ENCODE peak calls at places on chromosomes 1 and 21, in eight cellular contexts. W is brain microvascular endothelial cell, M is uterus, U is dorsolateral prefrontal cortex, Z is IMR-90, O is tibial artery, C is psoas muscle, L is fibroblast of lung. D is an unnamed sample.

GRCh38 chr1:163747261-163747660 is 425.5 kb downstream of the NUF2 start:
- DNase-seq in W (no peak), M (no peak), U (no peak), Z (no peak), O (no peak), C (no peak), L (no peak), D (no peak)

GRCh38 chr1:3064296-3064850 is 4.6 kb upstream of the PRDM16 start:
- DNase-seq in W (no peak), M (no peak), U (no peak), Z (no peak), O (no peak), C (no peak), L (no peak), D (no peak)

GRCh38 chr1:234619794-234620247 is 9.8 kb upstream of the IRF2BP2 start:
- DNase-seq in W (no peak), M (no peak), U (no peak), Z (no peak), O (no peak), C (no peak), L (no peak), D (no peak)

GRCh38 chr1:158285756-158286241 is 3.9 kb upstream of the CD1C start:
- DNase-seq in W (no peak), M (no peak), U (peak; percentile 29), Z (no peak), O (peak; percentile 80), C (peak; percentile 20), L (no peak), D (no peak)

GRCh38 chr1:69982992-69983391 is 222.4 kb downstream of the LRRC40 start:
- DNase-seq in W (peak; percentile 66), M (no peak), U (peak; percentile 29), Z (peak; percentile 73), O (no peak), C (no peak), L (peak; percentile 33), D (no peak)

GRCh38 chr1:228344631-228345072 is 62.0 kb downstream of the TRIM11 start:
- DNase-seq in W (no peak), M (no peak), U (no peak), Z (no peak), O (peak; percentile 7), C (peak; percentile 25), L (no peak), D (no peak)

GRCh38 chr1:231418101-231418740 is 3.9 kb downstream of the EGLN1 start:
- DNase-seq in W (no peak), M (no peak), U (no peak), Z (peak; percentile 17), O (no peak), C (no peak), L (no peak), D (no peak)

GRCh38 chr1:200267458-200267857 is 142.4 kb downstream of the ZNF281 start:
- DNase-seq in W (no peak), M (no peak), U (no peak), Z (no peak), O (no peak), C (no peak), L (no peak), D (no peak)

GRCh38 chr1:184118051-184118450 is 66.5 kb downstream of the TSEN15 start:
- DNase-seq in W (peak; percentile 100), M (no peak), U (peak; percentile 41), Z (peak; percentile 99), O (no peak), C (no peak), L (peak; percentile 98), D (no peak)

GRCh38 chr1:210087058-210087457 is 145.5 kb upstream of the SERTAD4 start:
- DNase-seq in W (no peak), M (no peak), U (no peak), Z (no peak), O (no peak), C (no peak), L (no peak), D (no peak)

GRCh38 chr1:232630047-232630893 is at the start of gene SIPA1L2:
- DNase-seq in W (peak; percentile 71), M (peak; percentile 95), U (peak; percentile 90), Z (peak; percentile 88), O (peak; percentile 93), C (peak; percentile 96), L (peak; percentile 89), D (peak; percentile 97)

GRCh38 chr1:48038273-48038767 is 41.1 kb upstream of the TRABD2B start:
- DNase-seq in W (no peak), M (no peak), U (no peak), Z (no peak), O (no peak), C (no peak), L (no peak), D (no peak)

GRCh38 chr1:229432116-229432461 is 1.8 kb downstream of the ACTA1 start:
- DNase-seq in W (no peak), M (no peak), U (no peak), Z (no peak), O (no peak), C (no peak), L (no peak), D (no peak)

GRCh38 chr21:17712887-17713286 is 100.2 kb upstream of the BTG3 start:
- DNase-seq in W (no peak), M (no peak), U (no peak), Z (no peak), O (no peak), C (no peak), L (no peak), D (no peak)

GRCh38 chr1:48556161-48556850 is 84.3 kb upstream of the SPATA6 start:
- DNase-seq in W (no peak), M (no peak), U (no peak), Z (no peak), O (no peak), C (peak; percentile 17), L (no peak), D (no peak)

GRCh38 chr1:117672756-117673155 is 66.9 kb downstream of the TENT5C start:
- DNase-seq in W (no peak), M (no peak), U (no peak), Z (no peak), O (no peak), C (no peak), L (no peak), D (no peak)

GRCh38 chr1:117669572-117669971 is 63.7 kb downstream of the TENT5C start:
- DNase-seq in W (no peak), M (no peak), U (no peak), Z (no peak), O (no peak), C (no peak), L (no peak), D (no peak)

GRCh38 chr1:117670996-117671780 is 65.3 kb downstream of the TENT5C start:
- DNase-seq in W (no peak), M (no peak), U (no peak), Z (no peak), O (no peak), C (no peak), L (no peak), D (no peak)

GRCh38 chr1:117673405-117673804 is 67.6 kb downstream of the TENT5C start:
- DNase-seq in W (peak; percentile 65), M (no peak), U (no peak), Z (peak; percentile 90), O (no peak), C (no peak), L (peak; percentile 41), D (no peak)

DNA sequence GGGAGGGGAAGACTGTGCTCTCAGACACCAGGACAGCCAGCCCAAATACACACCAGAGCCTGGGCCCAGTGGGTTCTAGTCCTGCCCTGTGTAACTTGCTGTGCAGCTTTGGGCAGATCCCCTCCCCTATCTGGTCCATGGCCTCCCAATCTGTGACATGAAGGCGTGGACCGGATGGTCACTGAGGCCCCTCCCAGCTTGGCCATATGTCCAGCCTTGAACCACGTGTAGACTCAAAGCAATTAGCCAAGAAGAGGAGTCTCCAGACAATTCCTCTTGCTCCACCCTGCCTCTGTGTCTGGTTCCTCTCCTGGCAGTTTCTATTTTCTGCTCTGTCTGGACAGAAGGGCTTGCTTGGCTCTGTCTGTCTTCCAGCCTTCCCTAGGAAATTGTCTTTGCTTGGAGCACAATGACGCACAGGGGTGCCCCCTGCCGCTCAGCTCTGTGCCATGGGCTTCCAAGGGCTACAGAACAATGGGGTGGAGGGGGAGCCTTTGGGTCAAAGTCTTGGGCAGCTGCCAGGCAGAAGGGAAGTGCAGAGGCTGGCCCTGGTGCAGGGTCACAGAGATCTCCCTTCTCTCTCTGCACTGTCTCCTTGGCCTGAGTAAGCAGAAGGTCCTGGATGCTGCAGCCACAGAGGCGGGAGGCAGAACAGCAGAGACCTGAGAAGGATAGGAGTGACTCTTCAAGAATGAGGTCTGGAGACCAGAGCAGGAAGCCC is 66.1 kb downstream of the TENT5C start:
- DNase-seq in W (peak; percentile 56), M (peak; percentile 66), U (peak; percentile 48), Z (no peak), O (peak; percentile 44), C (peak; percentile 76), L (no peak), D (no peak)
- TF ChIP-seq CTCF in W (peak; percentile 67), M (no peak), U (peak; percentile 16), Z (peak; percentile 16), O (no peak), C (peak; percentile 38), L (peak; percentile 19), D (no peak)

DNA sequence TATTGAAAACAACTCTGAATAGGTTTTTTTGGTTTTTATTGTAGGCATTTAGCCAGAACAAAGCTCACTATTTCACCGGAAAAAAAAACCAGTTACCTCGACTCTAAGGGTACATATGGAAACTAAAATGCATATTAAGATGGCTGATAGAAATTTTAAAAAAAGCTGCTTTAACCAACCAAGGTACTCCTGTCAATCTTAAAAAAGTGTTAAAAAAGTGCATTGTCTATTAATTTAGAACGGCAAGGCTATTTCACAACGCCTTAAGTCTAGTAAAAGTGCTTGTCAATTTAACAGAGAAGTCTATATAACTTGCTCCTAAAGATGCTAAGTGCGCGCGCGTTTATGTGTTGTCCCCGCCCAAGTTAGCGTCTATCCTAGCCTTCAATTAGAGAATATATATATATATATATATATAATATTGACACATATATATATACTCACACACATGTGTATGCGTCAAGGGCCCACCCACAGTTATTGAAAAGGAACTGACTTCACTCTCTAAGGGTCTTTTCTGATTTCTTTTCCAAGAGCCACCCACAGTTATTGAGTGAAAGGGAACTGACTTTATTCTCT is 929 bp downstream of the ASPM start:
- DNase-seq in W (no peak), M (no peak), U (no peak), Z (no peak), O (no peak), C (no peak), L (peak; percentile 31), D (no peak)
- H3K27ac ChIP-seq in W (no peak overlapping the region), M (no peak overlapping the region), U (no peak overlapping the region), Z (peak overlapping the region; percentile 58), O (no peak overlapping the region), C (no peak overlapping the region), L (peak overlapping the region; percentile 74), D (no peak overlapping the region)

DNA sequence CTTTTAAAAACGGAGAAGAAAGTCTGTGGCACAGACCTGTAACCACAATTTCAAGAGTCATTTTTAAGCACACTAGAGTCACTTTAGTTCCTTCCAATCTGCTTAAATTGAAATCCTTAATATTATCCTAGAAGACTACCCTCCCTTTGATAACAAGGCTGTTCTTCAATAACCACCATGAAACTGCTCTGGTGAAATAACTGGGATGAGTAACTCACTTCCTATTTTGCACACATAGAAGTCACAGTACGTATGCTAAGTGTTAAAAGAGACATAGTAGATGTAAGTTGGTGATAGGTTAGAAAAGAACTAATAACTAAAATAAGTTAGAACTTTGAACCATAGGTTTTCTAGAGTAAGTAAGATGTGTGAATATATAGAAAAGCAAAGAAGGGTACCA is 107.8 kb downstream of the NME7 start:
- DNase-seq in W (no peak), M (no peak), U (no peak), Z (no peak), O (no peak), C (no peak), L (no peak), D (no peak)
- H3K4me3 ChIP-seq in W (no peak overlapping the region), M (no peak overlapping the region), U (no peak overlapping the region), Z (no peak overlapping the region), O (no peak overlapping the region), C (no peak overlapping the region), L (no peak overlapping the region), D (no peak overlapping the region)

GRCh38 chr1:64240209-64240608 is 36.8 kb downstream of the UBE2U start:
- DNase-seq in W (no peak), M (no peak), U (no peak), Z (peak; percentile 49), O (no peak), C (no peak), L (peak; percentile 67), D (no peak)
- TF ChIP-seq CTCF in W (peak; percentile 29), M (no peak), U (no peak), Z (peak; percentile 49), O (no peak), C (no peak), L (peak; percentile 35), D (no peak)

D was measured in ovary.